ENCODE peak calls at places on chromosomes 1 and 21, in eight cellular contexts. One of them, this sample, is unnamed.

GRCh38 chr1:11531314-11531870 is 52.4 kb downstream of the DISP3 start:
- DNase-seq in LoVo: no peak
- DNase-seq in iPS-NIHi11: peak; percentile 41
- DNase-seq in astrocyte: no peak
- DNase-seq in mammary epithelial cell: peak; percentile 79
- DNase-seq in NCI-H146: no peak
- DNase-seq in amygdala: no peak
- DNase-seq in stimulated activated CD8-positive, alpha-beta memory T cell treated with anti-CD3 and anti-CD28 coated beads, Interleukin-4, amount 100 ng/mL, for 1 hour: no peak
- DNase-seq in this sample: no peak

GRCh38 chr1:203289281-203289981 is 15.9 kb upstream of the BTG2 start:
- DNase-seq in LoVo: no peak
- DNase-seq in iPS-NIHi11: no peak
- DNase-seq in astrocyte: no peak
- DNase-seq in mammary epithelial cell: no peak
- DNase-seq in NCI-H146: no peak
- DNase-seq in amygdala: no peak
- DNase-seq in stimulated activated CD8-positive, alpha-beta memory T cell treated with anti-CD3 and anti-CD28 coated beads, Interleukin-4, amount 100 ng/mL, for 1 hour: peak; percentile 71
- DNase-seq in this sample: no peak

GRCh38 chr1:38724160-38725131 is 135.1 kb downstream of the RRAGC start:
- DNase-seq in LoVo: no peak
- DNase-seq in iPS-NIHi11: no peak
- DNase-seq in astrocyte: no peak
- DNase-seq in mammary epithelial cell: no peak
- DNase-seq in NCI-H146: no peak
- DNase-seq in amygdala: no peak
- DNase-seq in stimulated activated CD8-positive, alpha-beta memory T cell treated with anti-CD3 and anti-CD28 coated beads, Interleukin-4, amount 100 ng/mL, for 1 hour: no peak
- DNase-seq in this sample: no peak

GRCh38 chr1:199081739-199082138 is 442.9 kb downstream of the PTPRC start:
- DNase-seq in LoVo: no peak
- DNase-seq in iPS-NIHi11: no peak
- DNase-seq in astrocyte: no peak
- DNase-seq in mammary epithelial cell: no peak
- DNase-seq in NCI-H146: no peak
- DNase-seq in amygdala: no peak
- DNase-seq in stimulated activated CD8-positive, alpha-beta memory T cell treated with anti-CD3 and anti-CD28 coated beads, Interleukin-4, amount 100 ng/mL, for 1 hour: no peak
- DNase-seq in this sample: no peak

GRCh38 chr1:67687649-67688048 is 2.6 kb downstream of the GADD45A start:
- DNase-seq in LoVo: no peak
- DNase-seq in iPS-NIHi11: no peak
- DNase-seq in astrocyte: peak; percentile 85
- DNase-seq in mammary epithelial cell: peak; percentile 34
- DNase-seq in NCI-H146: no peak
- DNase-seq in amygdala: no peak
- DNase-seq in stimulated activated CD8-positive, alpha-beta memory T cell treated with anti-CD3 and anti-CD28 coated beads, Interleukin-4, amount 100 ng/mL, for 1 hour: no peak
- DNase-seq in this sample: peak; percentile 93

GRCh38 chr1:92965003-92965402 is 3.7 kb upstream of the DIPK1A start:
- DNase-seq in LoVo: no peak
- DNase-seq in iPS-NIHi11: no peak
- DNase-seq in astrocyte: no peak
- DNase-seq in mammary epithelial cell: no peak
- DNase-seq in NCI-H146: no peak
- DNase-seq in amygdala: no peak
- DNase-seq in stimulated activated CD8-positive, alpha-beta memory T cell treated with anti-CD3 and anti-CD28 coated beads, Interleukin-4, amount 100 ng/mL, for 1 hour: no peak
- DNase-seq in this sample: no peak

GRCh38 chr1:145960468-145961108 is 2.8 kb upstream of the LIX1L start:
- DNase-seq in LoVo: no peak
- DNase-seq in iPS-NIHi11: peak; percentile 82
- DNase-seq in astrocyte: peak; percentile 39
- DNase-seq in mammary epithelial cell: peak; percentile 20
- DNase-seq in NCI-H146: peak; percentile 83
- DNase-seq in amygdala: peak; percentile 25
- DNase-seq in stimulated activated CD8-positive, alpha-beta memory T cell treated with anti-CD3 and anti-CD28 coated beads, Interleukin-4, amount 100 ng/mL, for 1 hour: no peak
- DNase-seq in this sample: no peak

GRCh38 chr1:179007233-179007632 is 18.5 kb upstream of the FAM20B start:
- DNase-seq in LoVo: no peak
- DNase-seq in iPS-NIHi11: no peak
- DNase-seq in astrocyte: no peak
- DNase-seq in mammary epithelial cell: no peak
- DNase-seq in NCI-H146: peak; percentile 22
- DNase-seq in amygdala: no peak
- DNase-seq in stimulated activated CD8-positive, alpha-beta memory T cell treated with anti-CD3 and anti-CD28 coated beads, Interleukin-4, amount 100 ng/mL, for 1 hour: no peak
- DNase-seq in this sample: peak; percentile 4

GRCh38 chr1:21106238-21106637 is 70.5 kb downstream of the EIF4G3 start:
- DNase-seq in LoVo: no peak
- DNase-seq in iPS-NIHi11: no peak
- DNase-seq in astrocyte: no peak
- DNase-seq in mammary epithelial cell: no peak
- DNase-seq in NCI-H146: no peak
- DNase-seq in amygdala: no peak
- DNase-seq in stimulated activated CD8-positive, alpha-beta memory T cell treated with anti-CD3 and anti-CD28 coated beads, Interleukin-4, amount 100 ng/mL, for 1 hour: no peak
- DNase-seq in this sample: no peak

GRCh38 chr1:234612352-234613127 is 2.6 kb upstream of the IRF2BP2 start:
- DNase-seq in LoVo: peak; percentile 96
- DNase-seq in iPS-NIHi11: peak; percentile 35
- DNase-seq in astrocyte: peak; percentile 99
- DNase-seq in mammary epithelial cell: peak; percentile 100
- DNase-seq in NCI-H146: peak; percentile 98
- DNase-seq in amygdala: peak; percentile 73
- DNase-seq in stimulated activated CD8-positive, alpha-beta memory T cell treated with anti-CD3 and anti-CD28 coated beads, Interleukin-4, amount 100 ng/mL, for 1 hour: no peak
- DNase-seq in this sample: peak; percentile 99

GRCh38 chr1:78303620-78304019 is 187.2 kb upstream of the PTGFR start:
- DNase-seq in LoVo: peak; percentile 16
- DNase-seq in iPS-NIHi11: no peak
- DNase-seq in astrocyte: peak; percentile 96
- DNase-seq in mammary epithelial cell: peak; percentile 92
- DNase-seq in NCI-H146: no peak
- DNase-seq in amygdala: no peak
- DNase-seq in stimulated activated CD8-positive, alpha-beta memory T cell treated with anti-CD3 and anti-CD28 coated beads, Interleukin-4, amount 100 ng/mL, for 1 hour: no peak
- DNase-seq in this sample: peak; percentile 98

GRCh38 chr1:211613108-211613947 is 34.4 kb upstream of the SLC30A1 start:
- DNase-seq in LoVo: peak; percentile 90
- DNase-seq in iPS-NIHi11: no peak
- DNase-seq in astrocyte: peak; percentile 88
- DNase-seq in mammary epithelial cell: peak; percentile 90
- DNase-seq in NCI-H146: no peak
- DNase-seq in amygdala: no peak
- DNase-seq in stimulated activated CD8-positive, alpha-beta memory T cell treated with anti-CD3 and anti-CD28 coated beads, Interleukin-4, amount 100 ng/mL, for 1 hour: no peak
- DNase-seq in this sample: peak; percentile 73

GRCh38 chr1:157969693-157970485 is 23.6 kb upstream of the KIRREL1 start:
- DNase-seq in LoVo: peak; percentile 15
- DNase-seq in iPS-NIHi11: peak; percentile 71
- DNase-seq in astrocyte: peak; percentile 82
- DNase-seq in mammary epithelial cell: peak; percentile 90
- DNase-seq in NCI-H146: no peak
- DNase-seq in amygdala: no peak
- DNase-seq in stimulated activated CD8-positive, alpha-beta memory T cell treated with anti-CD3 and anti-CD28 coated beads, Interleukin-4, amount 100 ng/mL, for 1 hour: no peak
- DNase-seq in this sample: peak; percentile 87

GRCh38 chr1:245079021-245079609 is 75.7 kb upstream of the KIF26B start:
- DNase-seq in LoVo: peak; percentile 8
- DNase-seq in iPS-NIHi11: no peak
- DNase-seq in astrocyte: peak; percentile 43
- DNase-seq in mammary epithelial cell: peak; percentile 26
- DNase-seq in NCI-H146: peak; percentile 19
- DNase-seq in amygdala: no peak
- DNase-seq in stimulated activated CD8-positive, alpha-beta memory T cell treated with anti-CD3 and anti-CD28 coated beads, Interleukin-4, amount 100 ng/mL, for 1 hour: no peak
- DNase-seq in this sample: peak; percentile 72

GRCh38 chr1:161721738-161722343 is 497 bp downstream of the FCRLB start:
- DNase-seq in LoVo: no peak
- DNase-seq in iPS-NIHi11: no peak
- DNase-seq in astrocyte: peak; percentile 86
- DNase-seq in mammary epithelial cell: peak; percentile 80
- DNase-seq in NCI-H146: no peak
- DNase-seq in amygdala: no peak
- DNase-seq in stimulated activated CD8-positive, alpha-beta memory T cell treated with anti-CD3 and anti-CD28 coated beads, Interleukin-4, amount 100 ng/mL, for 1 hour: no peak
- DNase-seq in this sample: peak; percentile 85

GRCh38 chr1:234322979-234323378 is 50.3 kb upstream of the COA6 start:
- DNase-seq in LoVo: no peak
- DNase-seq in iPS-NIHi11: peak; percentile 58
- DNase-seq in astrocyte: no peak
- DNase-seq in mammary epithelial cell: no peak
- DNase-seq in NCI-H146: peak; percentile 59
- DNase-seq in amygdala: no peak
- DNase-seq in stimulated activated CD8-positive, alpha-beta memory T cell treated with anti-CD3 and anti-CD28 coated beads, Interleukin-4, amount 100 ng/mL, for 1 hour: no peak
- DNase-seq in this sample: no peak

GRCh38 chr1:117682372-117682771 is 76.5 kb downstream of the TENT5C start:
- DNase-seq in LoVo: no peak
- DNase-seq in iPS-NIHi11: no peak
- DNase-seq in astrocyte: no peak
- DNase-seq in mammary epithelial cell: no peak
- DNase-seq in NCI-H146: no peak
- DNase-seq in amygdala: no peak
- DNase-seq in stimulated activated CD8-positive, alpha-beta memory T cell treated with anti-CD3 and anti-CD28 coated beads, Interleukin-4, amount 100 ng/mL, for 1 hour: no peak
- DNase-seq in this sample: no peak

GRCh38 chr21:45551316-45551715 is 9.1 kb upstream of the SLC19A1 start:
- DNase-seq in LoVo: peak; percentile 19
- DNase-seq in iPS-NIHi11: no peak
- DNase-seq in astrocyte: peak; percentile 75
- DNase-seq in mammary epithelial cell: peak; percentile 42
- DNase-seq in NCI-H146: no peak
- DNase-seq in amygdala: no peak
- DNase-seq in stimulated activated CD8-positive, alpha-beta memory T cell treated with anti-CD3 and anti-CD28 coated beads, Interleukin-4, amount 100 ng/mL, for 1 hour: no peak
- DNase-seq in this sample: peak; percentile 95

GRCh38 chr1:100921110-100921706 is 25.3 kb downstream of the SLC30A7 start:
- DNase-seq in LoVo: peak; percentile 57
- DNase-seq in iPS-NIHi11: peak; percentile 12
- DNase-seq in astrocyte: peak; percentile 19
- DNase-seq in mammary epithelial cell: peak; percentile 25
- DNase-seq in NCI-H146: peak; percentile 35
- DNase-seq in amygdala: no peak
- DNase-seq in stimulated activated CD8-positive, alpha-beta memory T cell treated with anti-CD3 and anti-CD28 coated beads, Interleukin-4, amount 100 ng/mL, for 1 hour: no peak
- DNase-seq in this sample: peak; percentile 54

GRCh38 chr1:17423781-17424245 is 15.7 kb downstream of the RCC2 start:
- DNase-seq in LoVo: no peak
- DNase-seq in iPS-NIHi11: no peak
- DNase-seq in astrocyte: no peak
- DNase-seq in mammary epithelial cell: no peak
- DNase-seq in NCI-H146: no peak
- DNase-seq in amygdala: no peak
- DNase-seq in stimulated activated CD8-positive, alpha-beta memory T cell treated with anti-CD3 and anti-CD28 coated beads, Interleukin-4, amount 100 ng/mL, for 1 hour: no peak
- DNase-seq in this sample: no peak

GRCh38 chr1:150194381-150195031 is 41.4 kb downstream of the ANP32E start:
- DNase-seq in LoVo: no peak
- DNase-seq in iPS-NIHi11: no peak
- DNase-seq in astrocyte: peak; percentile 76
- DNase-seq in mammary epithelial cell: no peak
- DNase-seq in NCI-H146: no peak
- DNase-seq in amygdala: no peak
- DNase-seq in stimulated activated CD8-positive, alpha-beta memory T cell treated with anti-CD3 and anti-CD28 coated beads, Interleukin-4, amount 100 ng/mL, for 1 hour: no peak
- DNase-seq in this sample: no peak

GRCh38 chr1:115771847-115772457 is 3.4 kb upstream of the CASQ2 start:
- DNase-seq in LoVo: peak; percentile 84
- DNase-seq in iPS-NIHi11: peak; percentile 79
- DNase-seq in astrocyte: peak; percentile 77
- DNase-seq in mammary epithelial cell: peak; percentile 94
- DNase-seq in NCI-H146: peak; percentile 78
- DNase-seq in amygdala: peak; percentile 8
- DNase-seq in stimulated activated CD8-positive, alpha-beta memory T cell treated with anti-CD3 and anti-CD28 coated beads, Interleukin-4, amount 100 ng/mL, for 1 hour: no peak
- DNase-seq in this sample: peak; percentile 75

GRCh38 chr1:7808253-7808844 is 24.3 kb downstream of the PER3 start:
- DNase-seq in LoVo: peak; percentile 11
- DNase-seq in iPS-NIHi11: peak; percentile 25
- DNase-seq in astrocyte: peak; percentile 29
- DNase-seq in mammary epithelial cell: peak; percentile 27
- DNase-seq in NCI-H146: peak; percentile 22
- DNase-seq in amygdala: no peak
- DNase-seq in stimulated activated CD8-positive, alpha-beta memory T cell treated with anti-CD3 and anti-CD28 coated beads, Interleukin-4, amount 100 ng/mL, for 1 hour: no peak
- DNase-seq in this sample: peak; percentile 65

GRCh38 chr1:209899948-209900347 is 38.1 kb upstream of the SYT14 start:
- DNase-seq in LoVo: no peak
- DNase-seq in iPS-NIHi11: peak; percentile 63
- DNase-seq in astrocyte: no peak
- DNase-seq in mammary epithelial cell: no peak
- DNase-seq in NCI-H146: peak; percentile 70
- DNase-seq in amygdala: no peak
- DNase-seq in stimulated activated CD8-positive, alpha-beta memory T cell treated with anti-CD3 and anti-CD28 coated beads, Interleukin-4, amount 100 ng/mL, for 1 hour: no peak
- DNase-seq in this sample: no peak

GRCh38 chr1:63784489-63785390 is 10.9 kb downstream of the ROR1 start:
- DNase-seq in LoVo: no peak
- DNase-seq in iPS-NIHi11: no peak
- DNase-seq in astrocyte: no peak
- DNase-seq in mammary epithelial cell: no peak
- DNase-seq in NCI-H146: no peak
- DNase-seq in amygdala: no peak
- DNase-seq in stimulated activated CD8-positive, alpha-beta memory T cell treated with anti-CD3 and anti-CD28 coated beads, Interleukin-4, amount 100 ng/mL, for 1 hour: no peak
- DNase-seq in this sample: no peak

GRCh38 chr1:192575499-192576189 is at the start of gene RGS1:
- DNase-seq in LoVo: no peak
- DNase-seq in iPS-NIHi11: no peak
- DNase-seq in astrocyte: no peak
- DNase-seq in mammary epithelial cell: no peak
- DNase-seq in NCI-H146: no peak
- DNase-seq in amygdala: no peak
- DNase-seq in stimulated activated CD8-positive, alpha-beta memory T cell treated with anti-CD3 and anti-CD28 coated beads, Interleukin-4, amount 100 ng/mL, for 1 hour: no peak
- DNase-seq in this sample: no peak

GRCh38 chr1:82534996-82535395 is 734.3 kb downstream of the ADGRL2 start:
- DNase-seq in LoVo: no peak
- DNase-seq in iPS-NIHi11: peak; percentile 9
- DNase-seq in astrocyte: peak; percentile 16
- DNase-seq in mammary epithelial cell: no peak
- DNase-seq in NCI-H146: no peak
- DNase-seq in amygdala: no peak
- DNase-seq in stimulated activated CD8-positive, alpha-beta memory T cell treated with anti-CD3 and anti-CD28 coated beads, Interleukin-4, amount 100 ng/mL, for 1 hour: no peak
- DNase-seq in this sample: peak; percentile 55

This sample was measured in renal cortical epithelial cell.